ENCODE peak calls at places on chromosomes 3 and 15, in ten cellular contexts. One of them, this sample, is unnamed.

GRCh38 chr3:13878711-13879101 is 1.2 kb downstream of the WNT7A start:
- DNase-seq in H54: no peak
- DNase-seq in amniotic stem cell: no peak
- DNase-seq in H7: peak
- DNase-seq in T-helper 1 cell: no peak
- DNase-seq in AG20443: no peak
- DNase-seq in MCF 10A: peak
- DNase-seq in T1000: no peak
- DNase-seq in activated T-helper 9 cell treated with anti-CD3 and anti-CD28 coated beads, Interleukin-2, amount 50 U/mL, for 16 hours: no peak
- DNase-seq in activated gamma-delta T cell treated with Interleukin-2 at 50 U/mL for 16 hours: no peak
- DNase-seq in this sample: no peak

GRCh38 chr3:56423537-56424209 is 44.6 kb downstream of the ERC2 start:
- DNase-seq in H54: no peak
- DNase-seq in amniotic stem cell: no peak
- DNase-seq in H7: no peak
- DNase-seq in T-helper 1 cell: no peak
- DNase-seq in AG20443: no peak
- DNase-seq in MCF 10A: no peak
- DNase-seq in T1000: no peak
- DNase-seq in activated T-helper 9 cell treated with anti-CD3 and anti-CD28 coated beads, Interleukin-2, amount 50 U/mL, for 16 hours: no peak
- DNase-seq in activated gamma-delta T cell treated with Interleukin-2 at 50 U/mL for 16 hours: no peak
- DNase-seq in this sample: no peak

GRCh38 chr15:48794697-48795134 is 16.2 kb downstream of the CEP152 start:
- DNase-seq in H54: no peak
- DNase-seq in amniotic stem cell: no peak
- DNase-seq in H7: no peak
- DNase-seq in T-helper 1 cell: no peak
- DNase-seq in AG20443: no peak
- DNase-seq in MCF 10A: no peak
- DNase-seq in T1000: no peak
- DNase-seq in activated T-helper 9 cell treated with anti-CD3 and anti-CD28 coated beads, Interleukin-2, amount 50 U/mL, for 16 hours: no peak
- DNase-seq in activated gamma-delta T cell treated with Interleukin-2 at 50 U/mL for 16 hours: no peak
- DNase-seq in this sample: peak

GRCh38 chr3:174101244-174101643 is 703.7 kb downstream of the NLGN1 start:
- DNase-seq in H54: peak
- DNase-seq in amniotic stem cell: no peak
- DNase-seq in H7: no peak
- DNase-seq in T-helper 1 cell: no peak
- DNase-seq in AG20443: no peak
- DNase-seq in MCF 10A: no peak
- DNase-seq in T1000: no peak
- DNase-seq in activated T-helper 9 cell treated with anti-CD3 and anti-CD28 coated beads, Interleukin-2, amount 50 U/mL, for 16 hours: no peak
- DNase-seq in activated gamma-delta T cell treated with Interleukin-2 at 50 U/mL for 16 hours: no peak
- DNase-seq in this sample: no peak

GRCh38 chr3:151443583-151443982 is 17.3 kb downstream of the IGSF10 start:
- DNase-seq in H54: no peak
- DNase-seq in amniotic stem cell: no peak
- DNase-seq in H7: no peak
- DNase-seq in T-helper 1 cell: no peak
- DNase-seq in AG20443: no peak
- DNase-seq in MCF 10A: peak
- DNase-seq in T1000: no peak
- DNase-seq in activated T-helper 9 cell treated with anti-CD3 and anti-CD28 coated beads, Interleukin-2, amount 50 U/mL, for 16 hours: no peak
- DNase-seq in activated gamma-delta T cell treated with Interleukin-2 at 50 U/mL for 16 hours: no peak
- DNase-seq in this sample: no peak

GRCh38 chr15:31391687-31392671 is 65.3 kb downstream of the KLF13 start:
- DNase-seq in H54: peak
- DNase-seq in amniotic stem cell: peak
- DNase-seq in H7: peak
- DNase-seq in T-helper 1 cell: peak
- DNase-seq in AG20443: peak
- DNase-seq in MCF 10A: peak
- DNase-seq in T1000: peak
- DNase-seq in activated T-helper 9 cell treated with anti-CD3 and anti-CD28 coated beads, Interleukin-2, amount 50 U/mL, for 16 hours: peak
- DNase-seq in activated gamma-delta T cell treated with Interleukin-2 at 50 U/mL for 16 hours: peak
- DNase-seq in this sample: no peak

GRCh38 chr3:63874769-63875168 is 11.1 kb downstream of the ATXN7 start:
- DNase-seq in H54: no peak
- DNase-seq in amniotic stem cell: no peak
- DNase-seq in H7: no peak
- DNase-seq in T-helper 1 cell: no peak
- DNase-seq in AG20443: no peak
- DNase-seq in MCF 10A: no peak
- DNase-seq in T1000: no peak
- DNase-seq in activated T-helper 9 cell treated with anti-CD3 and anti-CD28 coated beads, Interleukin-2, amount 50 U/mL, for 16 hours: no peak
- DNase-seq in activated gamma-delta T cell treated with Interleukin-2 at 50 U/mL for 16 hours: no peak
- DNase-seq in this sample: no peak

GRCh38 chr15:40266828-40267304 is 16.0 kb downstream of the ANKRD63 start:
- DNase-seq in H54: peak
- DNase-seq in amniotic stem cell: peak
- DNase-seq in H7: peak
- DNase-seq in T-helper 1 cell: no peak
- DNase-seq in AG20443: peak
- DNase-seq in MCF 10A: peak
- DNase-seq in T1000: peak
- DNase-seq in activated T-helper 9 cell treated with anti-CD3 and anti-CD28 coated beads, Interleukin-2, amount 50 U/mL, for 16 hours: no peak
- DNase-seq in activated gamma-delta T cell treated with Interleukin-2 at 50 U/mL for 16 hours: no peak
- DNase-seq in this sample: peak

GRCh38 chr3:191809326-191809949 is 348.5 kb downstream of the PYDC2 start:
- DNase-seq in H54: no peak
- DNase-seq in amniotic stem cell: no peak
- DNase-seq in H7: peak
- DNase-seq in T-helper 1 cell: no peak
- DNase-seq in AG20443: no peak
- DNase-seq in MCF 10A: peak
- DNase-seq in T1000: no peak
- DNase-seq in activated T-helper 9 cell treated with anti-CD3 and anti-CD28 coated beads, Interleukin-2, amount 50 U/mL, for 16 hours: no peak
- DNase-seq in activated gamma-delta T cell treated with Interleukin-2 at 50 U/mL for 16 hours: no peak
- DNase-seq in this sample: no peak

GRCh38 chr15:44738340-44738984 is 2.1 kb downstream of the TRIM69 start:
- DNase-seq in H54: peak
- DNase-seq in amniotic stem cell: peak
- DNase-seq in H7: peak
- DNase-seq in T-helper 1 cell: no peak
- DNase-seq in AG20443: peak
- DNase-seq in MCF 10A: peak
- DNase-seq in T1000: no peak
- DNase-seq in activated T-helper 9 cell treated with anti-CD3 and anti-CD28 coated beads, Interleukin-2, amount 50 U/mL, for 16 hours: no peak
- DNase-seq in activated gamma-delta T cell treated with Interleukin-2 at 50 U/mL for 16 hours: no peak
- DNase-seq in this sample: no peak

GRCh38 chr3:41053220-41053619 is 146.1 kb upstream of the CTNNB1 start:
- DNase-seq in H54: no peak
- DNase-seq in amniotic stem cell: no peak
- DNase-seq in H7: no peak
- DNase-seq in T-helper 1 cell: no peak
- DNase-seq in AG20443: no peak
- DNase-seq in MCF 10A: no peak
- DNase-seq in T1000: no peak
- DNase-seq in activated T-helper 9 cell treated with anti-CD3 and anti-CD28 coated beads, Interleukin-2, amount 50 U/mL, for 16 hours: no peak
- DNase-seq in activated gamma-delta T cell treated with Interleukin-2 at 50 U/mL for 16 hours: no peak
- DNase-seq in this sample: no peak

GRCh38 chr3:45950686-45951600 is 7.7 kb downstream of the CXCR6 start:
- DNase-seq in H54: no peak
- DNase-seq in amniotic stem cell: no peak
- DNase-seq in H7: no peak
- DNase-seq in T-helper 1 cell: no peak
- DNase-seq in AG20443: no peak
- DNase-seq in MCF 10A: no peak
- DNase-seq in T1000: no peak
- DNase-seq in activated T-helper 9 cell treated with anti-CD3 and anti-CD28 coated beads, Interleukin-2, amount 50 U/mL, for 16 hours: peak
- DNase-seq in activated gamma-delta T cell treated with Interleukin-2 at 50 U/mL for 16 hours: peak
- DNase-seq in this sample: no peak

GRCh38 chr3:84836961-84837360 is 121.8 kb upstream of the CADM2 start:
- DNase-seq in H54: no peak
- DNase-seq in amniotic stem cell: no peak
- DNase-seq in H7: peak
- DNase-seq in T-helper 1 cell: no peak
- DNase-seq in AG20443: peak
- DNase-seq in MCF 10A: peak
- DNase-seq in T1000: no peak
- DNase-seq in activated T-helper 9 cell treated with anti-CD3 and anti-CD28 coated beads, Interleukin-2, amount 50 U/mL, for 16 hours: no peak
- DNase-seq in activated gamma-delta T cell treated with Interleukin-2 at 50 U/mL for 16 hours: no peak
- DNase-seq in this sample: peak

GRCh38 chr15:51386960-51387698 is 45.7 kb downstream of the GLDN start:
- DNase-seq in H54: no peak
- DNase-seq in amniotic stem cell: no peak
- DNase-seq in H7: no peak
- DNase-seq in T-helper 1 cell: no peak
- DNase-seq in AG20443: no peak
- DNase-seq in MCF 10A: no peak
- DNase-seq in T1000: no peak
- DNase-seq in activated T-helper 9 cell treated with anti-CD3 and anti-CD28 coated beads, Interleukin-2, amount 50 U/mL, for 16 hours: no peak
- DNase-seq in activated gamma-delta T cell treated with Interleukin-2 at 50 U/mL for 16 hours: no peak
- DNase-seq in this sample: no peak

GRCh38 chr3:32436816-32437189 is 45.1 kb downstream of the CMTM7 start:
- DNase-seq in H54: no peak
- DNase-seq in amniotic stem cell: no peak
- DNase-seq in H7: no peak
- DNase-seq in T-helper 1 cell: no peak
- DNase-seq in AG20443: no peak
- DNase-seq in MCF 10A: no peak
- DNase-seq in T1000: no peak
- DNase-seq in activated T-helper 9 cell treated with anti-CD3 and anti-CD28 coated beads, Interleukin-2, amount 50 U/mL, for 16 hours: no peak
- DNase-seq in activated gamma-delta T cell treated with Interleukin-2 at 50 U/mL for 16 hours: no peak
- DNase-seq in this sample: no peak

GRCh38 chr3:14564741-14565140 is 24.6 kb upstream of the GRIP2 start:
- DNase-seq in H54: no peak
- DNase-seq in amniotic stem cell: no peak
- DNase-seq in H7: peak
- DNase-seq in T-helper 1 cell: no peak
- DNase-seq in AG20443: no peak
- DNase-seq in MCF 10A: no peak
- DNase-seq in T1000: no peak
- DNase-seq in activated T-helper 9 cell treated with anti-CD3 and anti-CD28 coated beads, Interleukin-2, amount 50 U/mL, for 16 hours: no peak
- DNase-seq in activated gamma-delta T cell treated with Interleukin-2 at 50 U/mL for 16 hours: no peak
- DNase-seq in this sample: no peak

GRCh38 chr15:73994912-73995622 is 551 bp downstream of the PML start:
- DNase-seq in H54: no peak
- DNase-seq in amniotic stem cell: no peak
- DNase-seq in H7: no peak
- DNase-seq in T-helper 1 cell: no peak
- DNase-seq in AG20443: peak
- DNase-seq in MCF 10A: peak
- DNase-seq in T1000: no peak
- DNase-seq in activated T-helper 9 cell treated with anti-CD3 and anti-CD28 coated beads, Interleukin-2, amount 50 U/mL, for 16 hours: no peak
- DNase-seq in activated gamma-delta T cell treated with Interleukin-2 at 50 U/mL for 16 hours: no peak
- DNase-seq in this sample: no peak

GRCh38 chr15:101029971-101030661 is 111.0 kb downstream of the LRRK1 start:
- DNase-seq in H54: no peak
- DNase-seq in amniotic stem cell: no peak
- DNase-seq in H7: peak
- DNase-seq in T-helper 1 cell: no peak
- DNase-seq in AG20443: no peak
- DNase-seq in MCF 10A: no peak
- DNase-seq in T1000: no peak
- DNase-seq in activated T-helper 9 cell treated with anti-CD3 and anti-CD28 coated beads, Interleukin-2, amount 50 U/mL, for 16 hours: no peak
- DNase-seq in activated gamma-delta T cell treated with Interleukin-2 at 50 U/mL for 16 hours: no peak
- DNase-seq in this sample: no peak

GRCh38 chr15:70748281-70748747 is 15.0 kb downstream of the UACA start:
- DNase-seq in H54: no peak
- DNase-seq in amniotic stem cell: no peak
- DNase-seq in H7: no peak
- DNase-seq in T-helper 1 cell: no peak
- DNase-seq in AG20443: peak
- DNase-seq in MCF 10A: no peak
- DNase-seq in T1000: no peak
- DNase-seq in activated T-helper 9 cell treated with anti-CD3 and anti-CD28 coated beads, Interleukin-2, amount 50 U/mL, for 16 hours: no peak
- DNase-seq in activated gamma-delta T cell treated with Interleukin-2 at 50 U/mL for 16 hours: no peak
- DNase-seq in this sample: no peak

GRCh38 chr3:192372627-192373026 is 354.7 kb downstream of the FGF12 start:
- DNase-seq in H54: no peak
- DNase-seq in amniotic stem cell: no peak
- DNase-seq in H7: no peak
- DNase-seq in T-helper 1 cell: no peak
- DNase-seq in AG20443: no peak
- DNase-seq in MCF 10A: no peak
- DNase-seq in T1000: no peak
- DNase-seq in activated T-helper 9 cell treated with anti-CD3 and anti-CD28 coated beads, Interleukin-2, amount 50 U/mL, for 16 hours: no peak
- DNase-seq in activated gamma-delta T cell treated with Interleukin-2 at 50 U/mL for 16 hours: no peak
- DNase-seq in this sample: no peak

This sample was measured in foreskin keratinocyte.